ENCODE peak calls at places on chromosomes 1 and 21, in four cellular contexts. One of them, this sample, is unnamed.

GRCh38 chr1:48246727-48247126 is 24.2 kb downstream of the SLC5A9 start:
- DNase-seq in GM04503: no peak
- DNase-seq in NCI-H2081: peak
- DNase-seq in dorsolateral prefrontal cortex: no peak
- DNase-seq in this sample: peak

GRCh38 chr1:12453400-12454343 is 164.3 kb downstream of the DHRS3 start:
- DNase-seq in GM04503: no peak
- DNase-seq in dorsolateral prefrontal cortex: no peak
- DNase-seq in NCI-H2081: no peak
- DNase-seq in this sample: no peak

GRCh38 chr1:164423136-164423535 is 135.8 kb upstream of the PBX1 start:
- DNase-seq in GM04503: no peak
- DNase-seq in NCI-H2081: no peak
- DNase-seq in dorsolateral prefrontal cortex: no peak
- DNase-seq in this sample: no peak

GRCh38 chr21:46295996-46296752 is 10.0 kb downstream of the YBEY start:
- DNase-seq in GM04503: peak
- DNase-seq in dorsolateral prefrontal cortex: peak
- DNase-seq in NCI-H2081: no peak
- DNase-seq in this sample: peak

GRCh38 chr1:232880354-232880753 is 70.1 kb upstream of the NTPCR start:
- DNase-seq in NCI-H2081: no peak
- DNase-seq in dorsolateral prefrontal cortex: peak
- DNase-seq in GM04503: no peak
- DNase-seq in this sample: no peak

GRCh38 chr1:60906039-60906438 is 176.3 kb upstream of the NFIA start:
- DNase-seq in NCI-H2081: no peak
- DNase-seq in dorsolateral prefrontal cortex: no peak
- DNase-seq in GM04503: no peak
- DNase-seq in this sample: no peak

GRCh38 chr1:232877361-232877991 is 72.3 kb downstream of the MAP10 start:
- DNase-seq in GM04503: no peak
- DNase-seq in dorsolateral prefrontal cortex: no peak
- DNase-seq in NCI-H2081: no peak
- DNase-seq in this sample: no peak

GRCh38 chr1:247936415-247936814 is 11.7 kb downstream of the OR2AJ1 start:
- DNase-seq in dorsolateral prefrontal cortex: peak
- DNase-seq in NCI-H2081: no peak
- DNase-seq in GM04503: no peak
- DNase-seq in this sample: no peak

GRCh38 chr1:233114159-233114558 is 163.7 kb downstream of the NTPCR start:
- DNase-seq in GM04503: no peak
- DNase-seq in dorsolateral prefrontal cortex: no peak
- DNase-seq in NCI-H2081: no peak
- DNase-seq in this sample: no peak

GRCh38 chr21:19810779-19811178 is 1187.4 kb upstream of the NCAM2 start:
- DNase-seq in GM04503: no peak
- DNase-seq in NCI-H2081: no peak
- DNase-seq in dorsolateral prefrontal cortex: no peak
- DNase-seq in this sample: no peak

GRCh38 chr1:201153474-201154388 is 543 bp downstream of the TMEM9 start:
- DNase-seq in NCI-H2081: peak
- DNase-seq in dorsolateral prefrontal cortex: peak
- DNase-seq in GM04503: no peak
- DNase-seq in this sample: peak

GRCh38 chr1:5296135-5296930 is 641.9 kb downstream of the AJAP1 start:
- DNase-seq in GM04503: no peak
- DNase-seq in NCI-H2081: no peak
- DNase-seq in dorsolateral prefrontal cortex: no peak
- DNase-seq in this sample: no peak

This sample was measured in NCI-H1092 treated with DMSO at 0.1 percent for 48 hours.